ENCODE peak calls at places on chromosomes 16 and 17, in seven cellular contexts. E is T follicular helper cell, Z is HS-5, R is psoas muscle, J is LNCaP clone FGC, S is mammary epithelial cell, X is nucleus accumbens. Q is an unnamed sample.

GRCh38 chr17:62898239-62898864 is 67.7 kb upstream of the TANC2 start:
- DNase-seq in S (no peak), Z (no peak), J (no peak), X (no peak), E (no peak), R (no peak), Q (peak; percentile 36)

GRCh38 chr17:47837401-47838039 is 3.6 kb downstream of the SCRN2 start:
- DNase-seq in Z (no peak), S (peak; percentile 36), R (no peak), E (no peak), J (no peak), X (no peak), Q (no peak)

GRCh38 chr16:67563708-67564468 is 1.6 kb downstream of the CTCF start:
- DNase-seq in R (peak; percentile 63), Z (no peak), S (peak; percentile 78), X (no peak), J (peak; percentile 26), E (no peak), Q (peak; percentile 37)

GRCh38 chr17:77640242-77640641 is 318.3 kb upstream of the TNRC6C start:
- DNase-seq in S (no peak), Z (no peak), J (no peak), E (no peak), R (no peak), X (no peak), Q (no peak)

GRCh38 chr16:63057342-63057741 is 1021.1 kb upstream of the CDH8 start:
- DNase-seq in S (no peak), E (no peak), J (no peak), R (no peak), X (no peak), Z (no peak), Q (no peak)

GRCh38 chr17:47895254-47895855 is 681 bp upstream of the SP2 start:
- DNase-seq in Z (no peak), X (no peak), E (no peak), J (no peak), R (peak; percentile 39), S (peak; percentile 34), Q (no peak)

GRCh38 chr16:7581175-7581574 is 248.5 kb downstream of the RBFOX1 start:
- DNase-seq in E (no peak), X (no peak), R (no peak), J (no peak), Z (no peak), S (no peak), Q (no peak)

GRCh38 chr16:67311607-67312449 is 14.7 kb downstream of the KCTD19 start:
- DNase-seq in E (no peak), Z (peak; percentile 99), J (no peak), X (no peak), R (peak; percentile 53), S (peak; percentile 100), Q (no peak)

GRCh38 chr16:19559242-19559910 is 3.9 kb downstream of the VPS35L start:
- DNase-seq in X (no peak), E (no peak), R (no peak), J (no peak), Z (peak; percentile 39), S (peak; percentile 20), Q (no peak)

GRCh38 chr17:55057184-55057583 is 88.6 kb downstream of the STXBP4 start:
- DNase-seq in J (no peak), E (no peak), Z (no peak), S (no peak), R (no peak), X (no peak), Q (no peak)

GRCh38 chr16:84689126-84689525 is 10.7 kb upstream of the USP10 start:
- DNase-seq in J (no peak), S (peak; percentile 52), X (no peak), R (no peak), Z (peak; percentile 77), E (no peak), Q (no peak)

GRCh38 chr17:43003542-43004172 is 2.9 kb upstream of the IFI35 start:
- DNase-seq in R (peak; percentile 53), S (peak; percentile 59), Z (no peak), X (no peak), J (no peak), E (no peak), Q (no peak)

GRCh38 chr16:73172621-73173312 is 124.8 kb upstream of the ZFHX3 start:
- DNase-seq in S (peak; percentile 42), Z (peak; percentile 85), R (peak; percentile 76), E (no peak), X (no peak), J (peak; percentile 82), Q (peak; percentile 80)

GRCh38 chr17:3890082-3890892 is 2.6 kb downstream of the CAMKK1 start:
- DNase-seq in J (no peak), S (peak; percentile 81), E (no peak), R (peak; percentile 84), Z (peak; percentile 65), X (peak; percentile 43), Q (peak; percentile 78)